ENCODE peak calls at places on chromosomes 6 and 20, in four cellular contexts. One of them, this sample, is unnamed.

GRCh38 chr6:127102299-127102698 is 16.2 kb upstream of the RSPO3 start:
- DNase-seq in HepG2: no peak
- DNase-seq in HCT116: no peak
- DNase-seq in K562: no peak
- DNase-seq in this sample: no peak

GRCh38 chr20:16267526-16267925 is 305.7 kb downstream of the KIF16B start:
- DNase-seq in K562: no peak
- DNase-seq in HCT116: no peak
- DNase-seq in HepG2: no peak
- DNase-seq in this sample: no peak

GRCh38 chr20:12594410-12595130 is 414.2 kb upstream of the SPTLC3 start:
- DNase-seq in HepG2: peak; percentile 13
- DNase-seq in HCT116: no peak
- DNase-seq in K562: no peak
- DNase-seq in this sample: no peak

GRCh38 chr20:16580127-16580526 is 6.9 kb upstream of the KIF16B start:
- DNase-seq in K562: no peak
- DNase-seq in HCT116: no peak
- DNase-seq in HepG2: no peak
- DNase-seq in this sample: no peak

GRCh38 chr6:37860226-37860839 is 40.8 kb downstream of the ZFAND3 start:
- DNase-seq in K562: no peak
- DNase-seq in HCT116: peak; percentile 12
- DNase-seq in HepG2: peak; percentile 53
- DNase-seq in this sample: no peak

GRCh38 chr20:43490038-43490437 is 17.5 kb upstream of the L3MBTL1 start:
- DNase-seq in HCT116: no peak
- DNase-seq in HepG2: no peak
- DNase-seq in K562: no peak
- DNase-seq in this sample: no peak

GRCh38 chr20:4502756-4503155 is 219.0 kb upstream of the PRND start:
- DNase-seq in K562: no peak
- DNase-seq in HepG2: no peak
- DNase-seq in HCT116: no peak
- DNase-seq in this sample: no peak

GRCh38 chr6:22221630-22222029 is 75.2 kb downstream of the PRL start:
- DNase-seq in HepG2: no peak
- DNase-seq in K562: no peak
- DNase-seq in HCT116: no peak
- DNase-seq in this sample: no peak

GRCh38 chr6:156876302-156876701 is 99.1 kb downstream of the ARID1B start:
- DNase-seq in HepG2: no peak
- DNase-seq in K562: no peak
- DNase-seq in HCT116: no peak
- DNase-seq in this sample: no peak

GRCh38 chr20:50415516-50416268 is 94.5 kb upstream of the PTPN1 start:
- DNase-seq in HepG2: peak; percentile 86
- DNase-seq in K562: no peak
- DNase-seq in HCT116: peak; percentile 50
- DNase-seq in this sample: no peak

GRCh38 chr6:151680846-151681425 is 126.5 kb upstream of the ESR1 start:
- DNase-seq in K562: no peak
- DNase-seq in HepG2: no peak
- DNase-seq in HCT116: no peak
- DNase-seq in this sample: no peak

GRCh38 chr6:151682922-151683321 is 124.6 kb upstream of the ESR1 start:
- DNase-seq in HCT116: no peak
- DNase-seq in K562: no peak
- DNase-seq in HepG2: peak; percentile 54
- DNase-seq in this sample: no peak

GRCh38 chr6:151679941-151680340 is 127.5 kb upstream of the ESR1 start:
- DNase-seq in HCT116: no peak
- DNase-seq in K562: no peak
- DNase-seq in HepG2: no peak
- DNase-seq in this sample: no peak

GRCh38 chr6:151682251-151682650 is 125.2 kb upstream of the ESR1 start:
- DNase-seq in HCT116: no peak
- DNase-seq in K562: no peak
- DNase-seq in HepG2: no peak
- DNase-seq in this sample: no peak

DNA sequence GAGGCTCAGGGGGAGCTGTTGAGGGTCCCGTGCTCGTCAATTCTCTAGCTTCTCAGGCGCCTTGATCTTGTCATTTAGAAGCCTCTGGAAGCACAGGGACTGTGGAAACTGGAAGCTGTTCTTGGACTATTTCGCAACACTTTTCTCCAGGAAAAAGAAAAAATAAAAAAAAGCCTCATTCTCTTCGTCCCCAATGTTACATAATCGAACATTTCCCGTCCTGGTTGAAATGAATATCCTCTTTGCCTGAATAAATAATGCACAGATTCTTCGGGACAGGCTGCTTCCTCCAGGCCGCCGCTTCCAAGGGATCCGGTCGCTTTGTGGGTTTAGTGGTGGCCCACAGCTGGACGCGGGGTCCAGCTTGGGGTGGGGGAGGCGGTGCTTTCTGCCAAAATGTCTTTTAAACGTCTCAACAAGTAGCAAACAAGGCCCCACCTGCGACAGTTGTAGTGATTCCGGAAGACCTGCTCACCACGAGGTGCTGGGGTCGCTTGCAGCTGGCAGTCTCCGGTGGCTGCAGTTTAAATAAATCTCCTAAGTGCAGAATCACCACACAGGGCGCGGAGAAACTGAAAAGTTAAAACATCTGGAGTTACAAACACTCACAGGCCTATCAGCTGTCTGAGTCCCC is 125.9 kb upstream of the ESR1 start:
- DNase-seq in HepG2: peak; percentile 28
- DNase-seq in K562: no peak
- DNase-seq in HCT116: no peak
- DNase-seq in this sample: no peak
- TF ChIP-seq TCF7L2 in HepG2: no peak
- TF ChIP-seq TCF7L2 in K562: no peak
- TF ChIP-seq TCF7L2 in HCT116: no peak
- TF ChIP-seq TCF7L2 in this sample: no peak

GRCh38 chr6:125968493-125968892 is 11.9 kb downstream of the HINT3 start:
- DNase-seq in HepG2: no peak
- DNase-seq in K562: no peak
- DNase-seq in HCT116: no peak
- DNase-seq in this sample: no peak

GRCh38 chr6:125966569-125966968 is 10.0 kb downstream of the HINT3 start:
- DNase-seq in HepG2: no peak
- DNase-seq in HCT116: no peak
- DNase-seq in K562: no peak
- DNase-seq in this sample: no peak

GRCh38 chr6:125957845-125958244 is 1.3 kb downstream of the HINT3 start:
- DNase-seq in K562: peak; percentile 37
- DNase-seq in HepG2: peak; percentile 64
- DNase-seq in HCT116: no peak
- DNase-seq in this sample: no peak

GRCh38 chr6:125961117-125961516 is 4.5 kb downstream of the HINT3 start:
- DNase-seq in K562: no peak
- DNase-seq in HepG2: no peak
- DNase-seq in HCT116: no peak
- DNase-seq in this sample: no peak

DNA sequence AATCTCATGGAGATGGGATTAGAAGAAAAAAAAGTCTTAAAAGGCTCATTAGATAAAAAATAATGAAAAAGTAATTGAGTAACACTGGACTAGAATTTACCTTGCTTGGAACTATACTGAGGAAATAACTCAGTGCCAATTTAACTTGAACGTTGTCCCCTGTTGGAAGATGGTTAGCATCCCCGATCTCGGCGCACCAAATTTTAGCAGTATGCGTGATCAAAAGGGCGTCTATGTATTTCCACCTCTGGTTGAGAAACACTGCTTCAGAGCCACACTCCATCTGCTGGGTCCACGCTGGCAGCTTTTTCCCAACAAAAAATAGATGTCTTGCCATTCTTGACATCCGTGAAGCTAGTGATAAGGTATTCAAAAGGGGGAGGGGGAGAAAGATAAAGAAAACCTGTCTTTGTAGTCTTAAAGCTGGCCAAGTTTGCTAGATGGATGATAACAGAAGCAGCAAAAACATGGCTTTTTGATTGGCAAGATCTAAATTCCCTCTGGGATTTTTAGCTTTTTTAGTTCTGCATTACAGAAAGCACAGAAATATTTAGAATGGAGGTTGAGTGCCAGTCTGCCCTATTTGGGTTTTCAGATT is 6.4 kb downstream of the HINT3 start:
- DNase-seq in K562: no peak
- DNase-seq in HepG2: no peak
- DNase-seq in HCT116: no peak
- DNase-seq in this sample: no peak
- TF ChIP-seq REST in K562: no peak
- TF ChIP-seq REST in HepG2: no peak
- TF ChIP-seq REST in HCT116: no peak
- TF ChIP-seq REST in this sample: no peak

DNA sequence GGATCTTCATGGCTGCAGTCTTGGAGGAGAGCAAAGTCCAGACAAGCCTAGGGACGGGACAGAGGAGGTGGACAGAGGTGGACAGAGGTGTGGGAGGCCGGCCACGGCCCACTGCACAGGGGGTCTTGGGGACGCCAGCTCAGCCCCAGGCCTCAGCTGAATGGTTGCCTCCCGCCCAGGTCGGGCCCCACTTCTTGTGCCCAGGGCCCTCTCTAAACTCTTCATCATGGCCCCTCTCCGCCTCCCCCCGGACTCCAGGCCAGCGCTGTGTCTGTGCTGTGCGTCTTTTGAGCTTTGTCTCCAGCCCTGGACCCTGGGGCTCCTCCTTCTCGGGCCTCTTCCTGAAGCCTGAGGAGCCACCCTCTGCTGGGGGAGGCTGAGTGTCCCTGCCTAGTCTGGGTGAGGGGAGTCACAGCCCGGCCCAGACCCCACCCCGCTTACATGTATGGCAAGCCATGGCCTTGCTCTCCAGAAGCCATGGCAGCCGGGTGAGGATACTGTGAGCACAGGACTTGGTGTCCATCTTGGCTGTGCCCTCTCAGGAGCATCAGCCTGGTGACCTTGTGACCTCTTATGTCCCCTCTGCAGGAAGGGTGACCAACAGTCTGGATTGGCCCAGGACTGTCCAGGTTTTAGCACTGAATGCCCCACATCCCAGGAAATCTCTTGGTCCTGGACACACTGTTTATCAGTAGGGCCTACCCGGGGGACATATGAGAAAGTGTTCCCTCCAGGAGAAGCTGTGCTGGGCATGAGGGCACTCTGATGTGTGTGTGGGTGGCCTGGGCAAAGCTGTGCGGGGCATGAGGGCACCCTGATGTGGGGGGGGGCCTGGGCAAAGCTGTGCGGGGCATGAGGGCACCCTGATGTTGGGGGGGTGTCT is 9.4 kb upstream of the NPBWR2 start:
- DNase-seq in HepG2: no peak
- DNase-seq in K562: no peak
- DNase-seq in HCT116: no peak
- DNase-seq in this sample: no peak
- TF ChIP-seq TCF7L2 in HepG2: no peak
- TF ChIP-seq TCF7L2 in K562: no peak
- TF ChIP-seq TCF7L2 in HCT116: no peak
- TF ChIP-seq TCF7L2 in this sample: no peak

GRCh38 chr20:46400253-46400652 is 6.2 kb downstream of the ELMO2 start:
- DNase-seq in K562: no peak
- DNase-seq in HCT116: no peak
- DNase-seq in HepG2: no peak
- DNase-seq in this sample: no peak
- TF ChIP-seq REST in K562: no peak
- TF ChIP-seq REST in HCT116: no peak
- TF ChIP-seq REST in HepG2: no peak
- TF ChIP-seq REST in this sample: no peak

GRCh38 chr6:137258170-137258569 is 39.0 kb upstream of the IFNGR1 start:
- DNase-seq in HepG2: no peak
- DNase-seq in HCT116: no peak
- DNase-seq in K562: no peak
- DNase-seq in this sample: no peak
- TF ChIP-seq TCF7L2 in HepG2: no peak
- TF ChIP-seq TCF7L2 in HCT116: no peak
- TF ChIP-seq TCF7L2 in K562: no peak
- TF ChIP-seq TCF7L2 in this sample: no peak

GRCh38 chr20:37692447-37693166 is 1.2 kb upstream of the CTNNBL1 start:
- DNase-seq in HepG2: no peak
- DNase-seq in HCT116: no peak
- DNase-seq in K562: no peak
- DNase-seq in this sample: no peak

GRCh38 chr20:37690626-37691369 is 3.0 kb upstream of the CTNNBL1 start:
- DNase-seq in HCT116: no peak
- DNase-seq in HepG2: no peak
- DNase-seq in K562: no peak
- DNase-seq in this sample: no peak

GRCh38 chr20:37693203-37693602 is 627 bp upstream of the CTNNBL1 start:
- DNase-seq in K562: no peak
- DNase-seq in HCT116: no peak
- DNase-seq in HepG2: no peak
- DNase-seq in this sample: no peak

GRCh38 chr20:37695684-37696342 is 2.0 kb downstream of the CTNNBL1 start:
- DNase-seq in HepG2: no peak
- DNase-seq in K562: no peak
- DNase-seq in HCT116: no peak
- DNase-seq in this sample: no peak

DNA sequence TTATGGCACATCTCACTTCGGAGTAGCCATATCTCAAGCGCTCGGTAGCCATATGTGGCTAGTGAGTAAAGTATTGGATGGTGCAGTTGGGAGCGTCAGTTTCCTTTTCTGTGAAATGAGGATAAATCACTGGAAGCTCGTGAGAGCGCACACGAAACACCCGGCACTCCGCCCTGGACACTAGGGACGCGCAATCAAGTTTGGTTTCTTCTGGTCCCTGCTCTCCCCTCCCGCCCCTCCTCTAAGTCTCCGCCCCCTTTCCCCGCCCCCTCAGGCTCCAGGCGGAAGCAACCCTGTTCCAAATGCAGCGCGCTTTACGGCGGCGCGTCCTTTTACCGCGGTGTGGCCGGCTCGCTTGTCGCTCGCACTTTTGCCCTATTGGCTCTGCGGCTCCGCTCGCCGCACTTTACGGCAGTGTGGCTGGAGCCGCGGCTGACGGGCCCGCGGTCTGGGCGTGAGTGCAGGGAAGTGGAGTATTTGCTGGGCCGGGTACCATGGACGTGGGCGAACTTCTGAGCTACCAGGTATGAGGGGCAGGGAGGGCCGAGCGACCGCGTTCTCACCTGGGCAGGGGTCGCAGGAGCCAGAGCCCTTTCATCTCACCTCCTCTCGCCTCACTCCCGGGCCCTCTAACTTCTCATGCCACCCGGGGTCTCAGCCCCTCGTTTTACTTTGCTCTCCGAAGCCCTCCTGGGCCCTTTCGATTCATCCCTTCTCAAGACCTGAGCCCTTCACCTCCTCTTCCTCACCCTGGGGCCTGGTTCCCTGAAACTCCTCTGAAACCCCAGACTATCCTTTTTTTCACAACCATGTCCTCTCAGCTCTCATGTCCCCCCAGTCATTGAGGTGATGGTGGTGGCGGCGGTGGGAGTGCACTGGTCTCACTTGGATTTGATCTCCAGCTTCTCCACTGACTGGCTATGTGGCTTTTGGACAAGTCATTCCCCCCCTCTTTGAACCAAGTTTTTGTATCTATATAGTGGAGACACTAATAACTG is at the start of gene CTNNBL1:
- DNase-seq in HCT116: peak; percentile 92
- DNase-seq in HepG2: peak; percentile 98
- DNase-seq in K562: peak; percentile 97
- DNase-seq in this sample: peak; percentile 93
- TF ChIP-seq REST in HCT116: no peak
- TF ChIP-seq REST in HepG2: no peak
- TF ChIP-seq REST in K562: peak; percentile 12
- TF ChIP-seq REST in this sample: peak; percentile 29

This sample was measured in Panc1.